ENCODE peak calls at places on chromosomes 4 and X, in five cellular contexts. Z is RWPE1; D is astrocyte of the spinal cord; Q is NCI-H146; O is activated T-cell treated with anti-CD3 and anti-CD28 coated beads, Interleukin-2, amount 50 U/mL, for 48 hours. W is an unnamed sample.

GRCh38 chrX:136452614-136453013 is 35.1 kb upstream of the BRS3 start:
- DNase-seq in Z (no peak), D (no peak), Q (no peak), O (no peak), W (no peak)

GRCh38 chr4:116092961-116093360 is 979.5 kb upstream of the NDST4 start:
- DNase-seq in Z (peak), D (no peak), Q (no peak), O (no peak), W (no peak)

GRCh38 chr4:163558539-163559044 is 64.1 kb downstream of the TMA16 start:
- DNase-seq in Z (no peak), D (no peak), Q (no peak), O (no peak), W (no peak)

GRCh38 chrX:51743179-51743957 is at the start of gene GSPT2:
- DNase-seq in Z (no peak), D (peak), Q (peak), O (peak), W (peak)

GRCh38 chr4:90745176-90745575 is 618.0 kb downstream of the CCSER1 start:
- DNase-seq in Z (peak), D (no peak), Q (no peak), O (no peak), W (no peak)

GRCh38 chrX:19705196-19705769 is 182.1 kb downstream of the SH3KBP1 start:
- DNase-seq in Z (no peak), D (peak), Q (no peak), O (no peak), W (no peak)

GRCh38 chr4:61027939-61028338 is 172.2 kb upstream of the ADGRL3 start:
- DNase-seq in Z (no peak), D (no peak), Q (no peak), O (no peak), W (no peak)

GRCh38 chrX:97132654-97133415 is 249.1 kb downstream of the RPA4 start:
- DNase-seq in Z (no peak), D (no peak), Q (no peak), O (no peak), W (no peak)

GRCh38 chr4:136650541-136651277 is 881.6 kb downstream of the PCDH18 start:
- DNase-seq in Z (no peak), D (peak), Q (peak), O (no peak), W (no peak)

GRCh38 chrX:45771560-45772340 is 571.1 kb upstream of the DIPK2B start:
- DNase-seq in Z (no peak), D (peak), Q (no peak), O (peak), W (peak)

GRCh38 chrX:27445438-27445837 is 17.7 kb downstream of the PPP4R3C start:
- DNase-seq in Z (no peak), D (no peak), Q (no peak), O (no peak), W (no peak)

GRCh38 chr4:98283219-98284199 is 22.3 kb downstream of the RAP1GDS1 start:
- DNase-seq in Z (no peak), D (peak), Q (no peak), O (no peak), W (no peak)

GRCh38 chr4:110631582-110632505 is 9.0 kb upstream of the PITX2 start:
- DNase-seq in Z (peak), D (peak), Q (peak), O (peak), W (peak)

GRCh38 chrX:111447298-111447697 is 35.3 kb upstream of the DCX start:
- DNase-seq in Z (no peak), D (no peak), Q (peak), O (peak), W (no peak)

GRCh38 chr4:75289843-75290616 is 224.2 kb downstream of the RCHY1 start:
- DNase-seq in Z (no peak), D (no peak), Q (peak), O (no peak), W (no peak)

GRCh38 chr4:62210521-62210920 is 1010.4 kb downstream of the ADGRL3 start:
- DNase-seq in Z (no peak), D (peak), Q (no peak), O (no peak), W (no peak)

GRCh38 chrX:154409222-154409871 is at the start of gene DNASE1L1:
- DNase-seq in Z (peak), D (peak), Q (no peak), O (peak), W (peak)

GRCh38 chr4:25710637-25711036 is 55.0 kb downstream of the SLC34A2 start:
- DNase-seq in Z (no peak), D (no peak), Q (no peak), O (no peak), W (no peak)

GRCh38 chr4:93384211-93384610 is 444.3 kb upstream of the ATOH1 start:
- DNase-seq in Z (no peak), D (peak), Q (no peak), O (no peak), W (no peak)